ENCODE peak calls at places on chromosomes 11 and 22, in nine cellular contexts. A is HTR-8/SVneo; X is GM19239; L is mesothelial cell of epicardium; N is anterior cingulate cortex; E is stimulated activated CD8-positive, alpha-beta memory T cell treated with anti-CD3 and anti-CD28 coated beads, Interleukin-7, amount 100 ng/mL, for 1 hour; G is DMS153; U is glutamatergic neuron; S is NCI-H1092. M is an unnamed sample.

GRCh38 chr11:6385046-6385777 is 5.1 kb upstream of the SMPD1 start:
- DNase-seq in A (no peak), X (no peak), L (no peak), N (no peak), E (no peak), G (no peak), U (no peak), S (no peak), M (no peak)

GRCh38 chr11:33476945-33477584 is 219.9 kb downstream of the HIPK3 start:
- DNase-seq in A (no peak), X (no peak), L (no peak), N (no peak), E (no peak), G (no peak), U (no peak), S (no peak), M (no peak)

GRCh38 chr11:111059726-111060125 is 185.8 kb upstream of the POU2AF2 start:
- DNase-seq in A (no peak), X (no peak), L (no peak), N (no peak), E (no peak), G (no peak), U (no peak), S (no peak), M (no peak)

GRCh38 chr11:84249344-84250135 is 963.4 kb upstream of the CCDC90B start:
- DNase-seq in A (no peak), X (no peak), L (no peak), N (no peak), E (no peak), G (no peak), U (no peak), S (no peak), M (no peak)

GRCh38 chr22:38436629-38437395 is 18.2 kb downstream of the KCNJ4 start:
- DNase-seq in A (no peak), X (no peak), L (no peak), N (no peak), E (no peak), G (no peak), U (no peak), S (no peak), M (no peak)

GRCh38 chr11:134116210-134116609 is 47.3 kb downstream of the JAM3 start:
- DNase-seq in A (no peak), X (no peak), L (no peak), N (no peak), E (no peak), G (no peak), U (no peak), S (no peak), M (no peak)

GRCh38 chr11:116870054-116870453 is 32.6 kb upstream of the APOA1 start:
- DNase-seq in A (no peak), X (no peak), L (no peak), N (no peak), E (no peak), G (no peak), U (no peak), S (no peak), M (no peak)

GRCh38 chr22:19896665-19897355 is 42.1 kb upstream of the GNB1L start:
- DNase-seq in A (no peak), X (no peak), L (no peak), N (no peak), E (no peak), G (no peak), U (no peak), S (no peak), M (peak; percentile 5)

GRCh38 chr11:118958577-118958976 is 2.5 kb downstream of the UPK2 start:
- DNase-seq in A (no peak), X (no peak), L (no peak), N (no peak), E (no peak), G (no peak), U (no peak), S (no peak), M (no peak)

GRCh38 chr11:119578466-119579220 is 150.4 kb downstream of the NECTIN1 start:
- DNase-seq in A (no peak), X (no peak), L (no peak), N (no peak), E (no peak), G (no peak), U (no peak), S (no peak), M (no peak)

GRCh38 chr11:123302751-123303195 is 107.7 kb upstream of the CLMP start:
- DNase-seq in A (peak; percentile 61), X (no peak), L (no peak), N (no peak), E (no peak), G (no peak), U (no peak), S (no peak), M (no peak)

GRCh38 chr11:85752890-85753581 is 57.9 kb downstream of the SYTL2 start:
- DNase-seq in A (no peak), X (no peak), L (no peak), N (no peak), E (peak; percentile 66), G (no peak), U (no peak), S (no peak), M (no peak)

GRCh38 chr22:42994917-42995562 is 19.9 kb downstream of the PACSIN2 start:
- DNase-seq in A (no peak), X (no peak), L (no peak), N (no peak), E (no peak), G (no peak), U (no peak), S (no peak), M (no peak)

GRCh38 chr11:125301301-125301700 is 136.8 kb downstream of the PKNOX2 start:
- DNase-seq in A (no peak), X (no peak), L (no peak), N (no peak), E (no peak), G (no peak), U (no peak), S (peak; percentile 27), M (no peak)

GRCh38 chr11:45896392-45897068 is 10.5 kb downstream of the FREY1 start:
- DNase-seq in A (peak; percentile 42), X (no peak), L (no peak), N (no peak), E (no peak), G (peak; percentile 73), U (peak; percentile 91), S (peak; percentile 91), M (no peak)

GRCh38 chr22:50577987-50578775 is at the start of gene CPT1B:
- DNase-seq in A (no peak), X (no peak), L (no peak), N (no peak), E (no peak), G (no peak), U (peak; percentile 50), S (no peak), M (no peak)

GRCh38 chr11:32531528-32531927 is 52.1 kb upstream of the EIF3M start:
- DNase-seq in A (no peak), X (no peak), L (no peak), N (no peak), E (no peak), G (no peak), U (no peak), S (no peak), M (no peak)

GRCh38 chr11:14290422-14290821 is 68.6 kb downstream of the RRAS2 start:
- DNase-seq in A (no peak), X (no peak), L (no peak), N (no peak), E (no peak), G (no peak), U (no peak), S (no peak), M (no peak)

GRCh38 chr22:27540247-27540646 is 261.3 kb downstream of the MN1 start:
- DNase-seq in A (no peak), X (no peak), L (no peak), N (no peak), E (no peak), G (no peak), U (no peak), S (no peak), M (no peak)

GRCh38 chr11:2512431-2513407 is 67.9 kb downstream of the KCNQ1 start:
- DNase-seq in A (no peak), X (no peak), L (peak; percentile 12), N (no peak), E (no peak), G (no peak), U (peak; percentile 13), S (no peak), M (no peak)

GRCh38 chr11:614091-614582 is 1.6 kb downstream of the IRF7 start:
- DNase-seq in A (no peak), X (no peak), L (no peak), N (no peak), E (no peak), G (no peak), U (no peak), S (no peak), M (no peak)

GRCh38 chr11:83785942-83786341 is 499.8 kb upstream of the CCDC90B start:
- DNase-seq in A (no peak), X (no peak), L (no peak), N (no peak), E (no peak), G (no peak), U (no peak), S (no peak), M (no peak)

GRCh38 chr11:47001666-47002285 is 65.2 kb downstream of the CSTPP1 start:
- DNase-seq in A (no peak), X (no peak), L (no peak), N (no peak), E (no peak), G (peak; percentile 24), U (no peak), S (no peak), M (no peak)

GRCh38 chr22:38016182-38017078 is 32.1 kb upstream of the SOX10 start:
- DNase-seq in A (no peak), X (no peak), L (no peak), N (peak; percentile 81), E (no peak), G (peak; percentile 36), U (no peak), S (no peak), M (no peak)

GRCh38 chr11:22730319-22730718 is 63.9 kb downstream of the GAS2 start:
- DNase-seq in A (no peak), X (no peak), L (no peak), N (no peak), E (no peak), G (peak; percentile 4), U (no peak), S (peak; percentile 5), M (peak; percentile 7)

GRCh38 chr11:132858203-132858602 is 674.1 kb downstream of the OPCML start:
- DNase-seq in A (peak; percentile 17), X (no peak), L (no peak), N (no peak), E (no peak), G (no peak), U (peak; percentile 40), S (no peak), M (no peak)

GRCh38 chr11:44852952-44853351 is 97.7 kb downstream of the TP53I11 start:
- DNase-seq in A (no peak), X (no peak), L (no peak), N (no peak), E (no peak), G (no peak), U (no peak), S (no peak), M (no peak)